ENCODE peak calls at places on chromosome 20, in eight cellular contexts. Q is OCI-LY7, J is GM23338, I is neural progenitor cell, M is PC-3, Y is SK-N-SH, G is HCT116, T is MM.1S. F is an unnamed sample.

GRCh38 chr20:40680560-40680959 is 8.5 kb downstream of the MAFB start:
- DNase-seq in Y (no peak), Q (no peak), J (no peak), T (no peak), M (no peak), G (no peak), I (no peak), F (no peak)

GRCh38 chr20:39048000-39048696 is 86.0 kb downstream of the DHX35 start:
- DNase-seq in G (peak), M (peak), I (peak), Q (peak), Y (peak), J (peak), T (peak), F (peak)

GRCh38 chr20:63529180-63529860 is 7.9 kb downstream of the PTK6 start:
- DNase-seq in T (no peak), M (no peak), J (no peak), Q (no peak), I (no peak), Y (peak), G (no peak), F (no peak)

GRCh38 chr20:57091748-57092111 is 174.7 kb downstream of the BMP7 start:
- DNase-seq in M (no peak), Y (no peak), T (no peak), I (no peak), G (no peak), Q (no peak), J (no peak), F (no peak)

GRCh38 chr20:21235346-21235712 is 67.8 kb upstream of the XRN2 start:
- DNase-seq in G (no peak), I (peak), Q (no peak), T (no peak), Y (no peak), J (peak), M (no peak), F (no peak)

GRCh38 chr20:47067776-47068175 is 173.1 kb downstream of the EYA2 start:
- DNase-seq in T (no peak), M (no peak), Q (no peak), Y (no peak), J (no peak), G (no peak), I (no peak), F (peak)

GRCh38 chr20:23143098-23143497 is 57.0 kb upstream of the CD93 start:
- DNase-seq in J (no peak), T (no peak), M (peak), Q (no peak), G (peak), I (no peak), Y (no peak), F (peak)

GRCh38 chr20:17976305-17976704 is 7.5 kb downstream of the MGME1 start:
- DNase-seq in Y (no peak), G (no peak), Q (no peak), T (no peak), M (no peak), J (no peak), I (no peak), F (no peak)

GRCh38 chr20:17969884-17970409 is 1.1 kb downstream of the MGME1 start:
- DNase-seq in T (peak), Y (no peak), Q (peak), G (no peak), M (peak), I (peak), J (peak), F (peak)

GRCh38 chr20:25341716-25342680 is 48.6 kb downstream of the ABHD12 start:
- DNase-seq in G (no peak), J (peak), Y (no peak), Q (no peak), I (no peak), M (peak), T (peak), F (peak)

GRCh38 chr20:6178537-6178936 is 55.7 kb upstream of the FERMT1 start:
- DNase-seq in M (peak), G (peak), T (peak), Y (peak), J (peak), I (peak), Q (peak), F (peak)

GRCh38 chr20:10783660-10784336 is 110.0 kb upstream of the JAG1 start:
- DNase-seq in M (no peak), Y (no peak), I (no peak), J (peak), T (no peak), G (no peak), Q (no peak), F (no peak)

GRCh38 chr20:39751557-39752137 is 789.5 kb downstream of the DHX35 start:
- DNase-seq in J (no peak), I (no peak), G (no peak), T (peak), Y (no peak), Q (no peak), M (no peak), F (no peak)

DNA sequence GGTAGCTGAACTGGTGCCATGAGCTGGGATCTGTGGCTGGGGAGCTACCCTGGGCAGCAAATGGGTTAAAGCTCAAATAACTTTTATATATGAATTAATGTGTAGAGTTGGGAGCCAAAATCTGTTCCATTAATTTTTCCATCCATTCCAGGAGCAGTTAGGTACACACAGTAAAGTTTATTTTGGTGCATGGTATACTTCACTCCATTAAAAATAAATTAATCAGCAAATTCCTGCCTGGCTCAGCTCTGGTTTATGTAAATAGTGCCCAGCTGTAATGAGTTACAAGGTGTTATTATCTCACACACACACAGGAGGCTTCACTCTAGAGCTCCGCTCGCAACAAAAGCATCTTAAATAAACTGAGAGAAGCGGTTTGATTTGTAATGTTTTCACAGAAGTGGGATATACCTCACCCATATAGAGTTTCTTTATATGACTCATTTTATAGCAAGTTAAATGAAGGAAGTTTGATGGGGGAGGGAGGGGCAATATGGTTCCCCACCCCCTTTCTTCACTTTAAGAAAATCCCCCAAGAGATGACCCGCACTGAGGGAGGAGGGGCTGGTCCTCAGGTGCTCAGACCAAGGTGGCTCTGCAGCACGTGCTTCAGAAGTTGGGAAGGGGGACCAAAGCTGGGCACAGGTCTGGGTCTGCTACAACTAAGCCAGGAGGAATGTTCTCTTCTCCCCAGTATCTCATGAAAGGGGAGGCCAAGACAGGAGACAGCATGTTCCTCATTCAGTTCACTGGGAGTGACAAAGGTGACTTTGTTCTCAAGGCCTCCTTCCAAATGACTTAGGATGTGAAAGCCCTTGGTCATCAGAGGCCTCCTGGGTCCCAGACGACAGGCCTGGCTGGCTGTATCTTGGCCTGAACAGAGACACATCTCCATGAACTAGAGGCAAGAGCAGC is 10.5 kb upstream of the FAM83C start:
- DNase-seq in I (no peak), Q (no peak), T (no peak), Y (no peak), J (no peak), G (no peak), M (peak), F (no peak)
- TF ChIP-seq EZH2phosphoT487 in I (no peak), Q (no peak), T (no peak), Y (no peak), J (no peak), G (no peak), M (no peak), F (no peak)

GRCh38 chr20:9375221-9375681 is 139.1 kb upstream of the LAMP5 start:
- DNase-seq in G (no peak), I (peak), Q (no peak), T (no peak), Y (no peak), J (peak), M (no peak), F (no peak)
- H3K27ac ChIP-seq in G (no peak), I (no peak), Q (no peak), T (no peak), Y (no peak), J (peak), M (no peak), F (no peak)

GRCh38 chr20:51237790-51238189 is 214.9 kb upstream of the KCNG1 start:
- DNase-seq in T (no peak), Y (no peak), G (no peak), Q (no peak), M (no peak), I (no peak), J (no peak), F (peak)
- H2AFZ ChIP-seq in T (no peak), Y (no peak), G (no peak), Q (no peak), M (no peak), I (peak), J (peak), F (peak)

DNA sequence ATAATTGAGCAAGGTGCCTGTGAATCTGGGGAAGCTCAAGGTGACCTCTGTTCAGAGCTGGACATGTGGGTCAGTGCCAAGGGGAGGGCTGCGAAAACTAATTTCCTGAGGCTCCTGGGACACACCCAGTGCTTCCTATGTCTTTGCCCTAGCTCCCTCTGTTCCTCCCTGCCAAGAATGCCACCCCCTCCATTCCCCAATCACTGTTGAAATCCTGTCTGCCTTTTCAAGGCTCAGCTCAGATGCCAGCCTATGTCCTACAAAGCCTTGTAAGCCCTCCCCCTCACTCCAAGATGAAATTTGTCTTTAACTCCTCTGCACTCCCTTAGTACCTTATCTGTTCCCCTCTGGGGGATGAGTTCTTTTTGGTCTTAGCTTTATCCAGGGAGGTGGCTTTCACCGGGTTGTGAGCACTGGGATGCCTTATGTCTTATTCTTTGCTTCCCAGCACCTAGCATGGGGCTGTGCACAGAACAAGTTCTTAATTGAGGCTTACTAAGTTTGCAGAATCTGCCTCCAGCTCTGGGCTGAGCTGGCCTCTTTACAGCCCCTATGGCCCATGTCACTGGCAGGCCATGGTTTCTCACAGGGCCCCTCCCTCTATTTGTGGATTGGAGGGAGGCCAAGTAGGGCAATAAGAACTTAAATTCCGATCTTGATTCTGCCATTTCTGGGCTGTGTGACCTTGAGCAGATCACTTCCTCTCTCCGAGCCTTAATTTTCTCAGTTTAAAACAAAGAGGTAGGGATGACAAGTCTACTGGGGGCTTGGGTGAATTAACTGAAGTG is 51.5 kb upstream of the EPB41L1 start:
- DNase-seq in Y (no peak), G (no peak), Q (no peak), T (no peak), I (no peak), J (no peak), M (no peak), F (peak)
- TF ChIP-seq EZH2phosphoT487 in Y (no peak), G (no peak), Q (no peak), T (no peak), I (no peak), J (no peak), M (no peak), F (no peak)

GRCh38 chr20:59925359-59925758 is 8.1 kb downstream of the SYCP2 start:
- DNase-seq in J (no peak), T (no peak), M (no peak), G (no peak), Y (no peak), Q (no peak), I (no peak), F (no peak)
- H3K27ac ChIP-seq in J (no peak), T (no peak), M (peak), G (no peak), Y (no peak), Q (no peak), I (no peak), F (no peak)

DNA sequence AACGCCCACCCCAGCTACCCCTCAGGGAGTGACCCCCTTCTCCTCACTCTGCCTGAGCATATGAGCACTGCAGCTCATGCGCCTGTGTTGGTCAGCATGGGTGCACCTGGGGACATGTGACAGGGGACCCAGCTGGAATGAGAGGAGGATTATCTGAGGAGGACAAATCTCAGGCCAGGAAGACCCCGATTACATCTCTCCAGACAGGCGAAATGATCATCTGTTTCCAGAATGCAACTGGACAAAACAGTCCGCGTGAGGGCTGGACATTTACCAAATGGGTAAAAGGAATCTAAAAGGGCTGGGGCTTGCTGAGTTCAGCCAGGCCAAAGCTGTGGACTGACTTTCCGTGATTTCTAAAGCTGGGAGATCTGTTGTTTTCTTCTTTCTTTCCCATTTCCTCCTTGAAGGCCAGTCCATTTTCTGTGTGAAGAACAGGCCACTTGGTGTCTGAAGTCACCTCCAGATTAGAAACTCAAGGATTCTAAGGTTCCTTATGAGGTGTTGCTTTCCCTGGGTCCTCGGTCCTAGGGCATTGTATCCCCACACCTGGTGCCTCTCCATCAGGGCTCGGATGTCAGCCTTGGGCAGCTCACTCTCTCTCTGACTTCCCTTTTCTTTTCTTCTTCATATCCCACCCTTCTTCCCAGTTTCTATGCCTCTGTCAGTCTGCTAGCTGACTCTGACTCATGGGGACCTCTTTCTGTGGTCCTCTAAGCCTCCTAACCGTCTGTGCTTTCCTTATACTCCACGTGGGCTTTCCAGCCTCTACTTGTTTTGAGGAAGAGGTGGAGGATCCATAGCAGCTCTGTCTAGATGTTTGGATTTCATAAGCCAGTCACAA is 8.2 kb upstream of the PLTP start:
- DNase-seq in Q (no peak), Y (peak), J (no peak), T (no peak), M (no peak), G (no peak), I (no peak), F (no peak)
- H2AFZ ChIP-seq in Q (no peak), Y (no peak), J (peak), T (no peak), M (no peak), G (no peak), I (no peak), F (no peak)

GRCh38 chr20:36861875-36862801 is 13.8 kb upstream of the TLDC2 start:
- DNase-seq in J (peak), M (peak), Y (peak), T (no peak), Q (no peak), I (peak), G (peak), F (peak)
- TF ChIP-seq EZH2phosphoT487 in J (no peak), M (no peak), Y (no peak), T (no peak), Q (no peak), I (no peak), G (no peak), F (no peak)

GRCh38 chr20:62411479-62412193 is 4.6 kb upstream of the CABLES2 start:
- DNase-seq in M (no peak), I (no peak), J (no peak), T (no peak), Y (no peak), Q (no peak), G (no peak), F (no peak)
- H3K27ac ChIP-seq in M (no peak), I (no peak), J (no peak), T (no peak), Y (no peak), Q (no peak), G (no peak), F (no peak)

GRCh38 chr20:32670773-32671455 is 2.8 kb downstream of the C20orf203 start:
- DNase-seq in J (no peak), T (peak), Q (peak), M (no peak), I (no peak), Y (no peak), G (no peak), F (no peak)

GRCh38 chr20:32674362-32674789 is 635 bp upstream of the C20orf203 start:
- DNase-seq in I (peak), G (peak), M (peak), Q (peak), T (peak), J (peak), Y (peak), F (peak)

GRCh38 chr20:32675223-32675975 is 1.7 kb upstream of the C20orf203 start:
- DNase-seq in I (peak), Q (no peak), J (peak), Y (no peak), G (no peak), T (no peak), M (no peak), F (no peak)

GRCh38 chr20:32672315-32672981 is 1.3 kb downstream of the C20orf203 start:
- DNase-seq in I (no peak), G (no peak), Q (peak), Y (peak), T (peak), M (no peak), J (peak), F (no peak)

DNA sequence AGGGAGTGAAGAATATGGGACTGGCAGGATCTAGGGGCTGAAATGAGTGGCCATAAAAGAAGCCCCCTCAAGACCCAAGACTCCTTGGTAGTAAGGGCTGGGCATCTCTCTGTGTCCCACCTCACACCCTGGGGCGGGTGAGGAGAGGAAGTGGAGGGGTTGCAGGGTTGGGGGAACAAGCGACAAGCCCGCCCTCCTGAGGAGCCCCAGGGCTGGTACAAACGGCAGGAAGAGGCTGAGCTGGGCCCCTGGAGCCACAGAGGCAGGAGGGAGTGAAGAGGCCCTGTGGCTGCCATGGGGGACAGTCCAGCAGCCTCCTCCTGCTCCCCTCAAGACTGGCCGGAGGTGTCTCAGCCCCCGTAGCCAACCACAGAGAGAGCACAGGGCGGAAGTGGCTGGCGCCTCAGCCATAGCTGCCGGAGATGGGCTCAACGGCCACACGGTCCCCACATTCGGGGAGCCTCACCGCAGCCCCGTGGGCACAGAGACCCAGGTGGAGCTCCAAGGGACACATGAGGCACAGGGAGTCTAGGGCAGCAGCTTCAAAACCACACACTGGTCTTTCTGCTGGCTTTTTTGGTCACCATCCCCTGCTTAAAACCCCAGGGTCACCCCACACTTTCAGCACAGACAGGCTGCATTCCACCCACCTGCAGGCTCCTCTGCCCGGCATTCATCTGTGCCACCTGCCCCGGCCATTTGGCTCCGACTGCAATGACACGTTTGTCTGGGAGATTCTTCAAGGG is 586 bp downstream of the C20orf203 start:
- DNase-seq in Y (no peak), I (no peak), G (no peak), J (peak), M (no peak), Q (peak), T (peak), F (no peak)
- H2AFZ ChIP-seq in Y (no peak), I (peak), G (no peak), J (peak), M (peak), Q (peak), T (peak), F (no peak)

GRCh38 chr20:19897891-19898290 is 119.3 kb upstream of the NAA20 start:
- DNase-seq in G (no peak), Y (no peak), T (no peak), M (peak), I (no peak), Q (no peak), J (no peak), F (no peak)

GRCh38 chr20:19908586-19908985 is 108.6 kb upstream of the NAA20 start:
- DNase-seq in I (no peak), M (no peak), T (no peak), J (no peak), Y (no peak), Q (no peak), G (no peak), F (no peak)

GRCh38 chr20:19907326-19908056 is 109.7 kb upstream of the NAA20 start:
- DNase-seq in J (no peak), Y (no peak), T (no peak), I (no peak), M (no peak), Q (no peak), G (no peak), F (no peak)

GRCh38 chr20:19901226-19901625 is 115.9 kb upstream of the NAA20 start:
- DNase-seq in Y (no peak), G (no peak), Q (no peak), J (no peak), M (peak), T (no peak), I (no peak), F (peak)

DNA sequence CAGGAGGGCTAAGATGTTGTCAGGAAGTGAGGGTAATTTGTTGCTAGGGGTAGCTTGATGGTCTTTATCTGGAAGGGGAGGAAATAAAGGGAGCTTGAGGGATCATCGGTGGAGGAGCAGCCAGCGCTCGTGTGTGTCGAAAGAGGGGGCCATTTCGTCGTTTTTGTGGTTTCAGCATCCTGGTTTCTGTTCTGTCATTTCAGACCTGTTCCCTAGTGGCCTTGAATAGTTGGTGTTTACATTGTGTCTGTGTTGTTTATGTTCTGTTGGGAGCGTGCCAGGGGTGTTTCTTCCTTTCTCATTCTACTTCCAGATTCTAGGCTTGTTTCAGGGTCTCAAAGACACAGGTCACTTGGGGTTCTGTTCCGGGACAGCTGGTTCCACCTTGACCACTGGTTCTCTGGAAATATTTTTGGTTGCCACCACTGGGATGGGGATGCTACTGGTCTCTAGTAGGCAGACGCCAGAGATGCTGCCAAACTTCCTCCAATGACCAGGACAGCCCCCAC is 113.9 kb upstream of the NAA20 start:
- DNase-seq in Y (no peak), J (peak), I (no peak), G (no peak), T (peak), M (no peak), Q (peak), F (no peak)
- TF ChIP-seq EZH2phosphoT487 in Y (no peak), J (no peak), I (no peak), G (no peak), T (no peak), M (no peak), Q (no peak), F (no peak)